ENCODE peak calls at places on chromosomes 7 and 10, in ten cellular contexts. One of them, this sample, is unnamed.

GRCh38 chr10:97531401-97531985 is 32.8 kb downstream of the UBTD1 start:
- DNase-seq in osteoblast: no peak
- DNase-seq in neural progenitor cell: no peak
- DNase-seq in CD8-positive, alpha-beta T cell: no peak
- DNase-seq in PC-9: peak; percentile 45
- DNase-seq in GM23248: peak; percentile 26
- DNase-seq in K562: no peak
- DNase-seq in dorsolateral prefrontal cortex: no peak
- DNase-seq in uterus: no peak
- DNase-seq in heart right ventricle: no peak
- DNase-seq in this sample: no peak

GRCh38 chr10:17066000-17066399 is 63.6 kb downstream of the CUBN start:
- DNase-seq in osteoblast: no peak
- DNase-seq in neural progenitor cell: no peak
- DNase-seq in CD8-positive, alpha-beta T cell: no peak
- DNase-seq in PC-9: no peak
- DNase-seq in GM23248: peak; percentile 11
- DNase-seq in K562: no peak
- DNase-seq in dorsolateral prefrontal cortex: no peak
- DNase-seq in uterus: no peak
- DNase-seq in heart right ventricle: no peak
- DNase-seq in this sample: no peak

GRCh38 chr10:132447446-132448247 is 50.6 kb downstream of the PWWP2B start:
- DNase-seq in osteoblast: peak; percentile 99
- DNase-seq in neural progenitor cell: peak; percentile 56
- DNase-seq in CD8-positive, alpha-beta T cell: peak; percentile 86
- DNase-seq in PC-9: peak; percentile 67
- DNase-seq in GM23248: no peak
- DNase-seq in K562: no peak
- DNase-seq in dorsolateral prefrontal cortex: no peak
- DNase-seq in uterus: peak; percentile 65
- DNase-seq in heart right ventricle: no peak
- DNase-seq in this sample: no peak

GRCh38 chr7:149820622-149821190 is 17.5 kb upstream of the ZNF862 start:
- DNase-seq in osteoblast: peak; percentile 74
- DNase-seq in neural progenitor cell: no peak
- DNase-seq in CD8-positive, alpha-beta T cell: no peak
- DNase-seq in PC-9: no peak
- DNase-seq in GM23248: no peak
- DNase-seq in K562: no peak
- DNase-seq in dorsolateral prefrontal cortex: no peak
- DNase-seq in uterus: no peak
- DNase-seq in heart right ventricle: no peak
- DNase-seq in this sample: no peak

GRCh38 chr10:122229678-122230077 is 41.4 kb upstream of the BTBD16 start:
- DNase-seq in osteoblast: no peak
- DNase-seq in neural progenitor cell: no peak
- DNase-seq in CD8-positive, alpha-beta T cell: no peak
- DNase-seq in PC-9: no peak
- DNase-seq in GM23248: no peak
- DNase-seq in K562: no peak
- DNase-seq in dorsolateral prefrontal cortex: no peak
- DNase-seq in uterus: no peak
- DNase-seq in heart right ventricle: no peak
- DNase-seq in this sample: no peak

GRCh38 chr10:78407009-78407711 is 373.5 kb downstream of the RPS24 start:
- DNase-seq in osteoblast: peak; percentile 92
- DNase-seq in neural progenitor cell: peak; percentile 97
- DNase-seq in CD8-positive, alpha-beta T cell: peak; percentile 55
- DNase-seq in PC-9: peak; percentile 70
- DNase-seq in GM23248: no peak
- DNase-seq in K562: peak; percentile 92
- DNase-seq in dorsolateral prefrontal cortex: peak; percentile 83
- DNase-seq in uterus: peak; percentile 93
- DNase-seq in heart right ventricle: peak; percentile 87
- DNase-seq in this sample: peak; percentile 97

GRCh38 chr10:78336402-78336791 is 302.7 kb downstream of the RPS24 start:
- DNase-seq in osteoblast: peak; percentile 93
- DNase-seq in neural progenitor cell: no peak
- DNase-seq in CD8-positive, alpha-beta T cell: no peak
- DNase-seq in PC-9: no peak
- DNase-seq in GM23248: peak; percentile 98
- DNase-seq in K562: no peak
- DNase-seq in dorsolateral prefrontal cortex: no peak
- DNase-seq in uterus: peak; percentile 36
- DNase-seq in heart right ventricle: no peak
- DNase-seq in this sample: no peak

GRCh38 chr7:105837765-105838241 is 38.6 kb downstream of the ATXN7L1 start:
- DNase-seq in osteoblast: no peak
- DNase-seq in neural progenitor cell: peak; percentile 32
- DNase-seq in CD8-positive, alpha-beta T cell: no peak
- DNase-seq in PC-9: no peak
- DNase-seq in GM23248: no peak
- DNase-seq in K562: no peak
- DNase-seq in dorsolateral prefrontal cortex: peak; percentile 18
- DNase-seq in uterus: no peak
- DNase-seq in heart right ventricle: peak; percentile 10
- DNase-seq in this sample: peak; percentile 37

GRCh38 chr10:29372920-29373319 is 84.0 kb downstream of the LYZL1 start:
- DNase-seq in osteoblast: no peak
- DNase-seq in neural progenitor cell: no peak
- DNase-seq in CD8-positive, alpha-beta T cell: no peak
- DNase-seq in PC-9: no peak
- DNase-seq in GM23248: no peak
- DNase-seq in K562: no peak
- DNase-seq in dorsolateral prefrontal cortex: no peak
- DNase-seq in uterus: no peak
- DNase-seq in heart right ventricle: no peak
- DNase-seq in this sample: no peak

GRCh38 chr10:24561453-24561852 is 162.2 kb downstream of the ARHGAP21 start:
- DNase-seq in osteoblast: no peak
- DNase-seq in neural progenitor cell: no peak
- DNase-seq in CD8-positive, alpha-beta T cell: no peak
- DNase-seq in PC-9: no peak
- DNase-seq in GM23248: no peak
- DNase-seq in K562: no peak
- DNase-seq in dorsolateral prefrontal cortex: no peak
- DNase-seq in uterus: no peak
- DNase-seq in heart right ventricle: no peak
- DNase-seq in this sample: no peak

GRCh38 chr10:104109908-104110662 is 11.9 kb upstream of the SFR1 start:
- DNase-seq in osteoblast: no peak
- DNase-seq in neural progenitor cell: no peak
- DNase-seq in CD8-positive, alpha-beta T cell: no peak
- DNase-seq in PC-9: no peak
- DNase-seq in GM23248: peak; percentile 88
- DNase-seq in K562: no peak
- DNase-seq in dorsolateral prefrontal cortex: no peak
- DNase-seq in uterus: no peak
- DNase-seq in heart right ventricle: no peak
- DNase-seq in this sample: no peak

DNA sequence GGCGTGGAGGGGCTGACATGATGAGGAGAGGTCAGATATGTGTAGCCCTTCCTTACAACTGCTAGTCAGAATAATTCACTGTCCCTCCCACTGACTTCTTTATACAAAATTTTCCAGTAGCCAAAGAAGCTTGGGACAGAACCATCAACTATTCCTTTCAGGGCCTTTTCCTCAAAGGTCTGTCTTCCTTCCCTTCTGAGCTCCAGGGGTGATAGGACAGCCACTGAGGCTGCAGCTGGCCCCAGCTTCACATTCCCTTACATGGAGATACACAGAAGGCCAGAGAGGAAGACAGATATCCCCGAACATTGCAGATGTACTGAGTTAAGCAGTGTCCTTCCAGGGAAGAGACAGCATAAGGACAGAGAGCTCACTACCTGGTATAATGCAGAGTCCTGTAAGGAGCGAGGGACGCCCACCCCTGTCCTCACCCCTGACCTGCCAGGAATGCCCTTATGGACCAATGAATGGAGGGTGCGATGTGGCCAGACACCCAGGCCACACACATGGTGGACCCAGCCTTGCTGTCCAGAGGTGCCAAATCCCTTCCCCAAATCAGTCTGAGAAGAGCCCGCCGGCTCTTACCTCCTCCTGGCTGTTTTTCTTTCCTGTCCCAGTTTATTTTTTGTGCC is 754.7 kb downstream of the GRID1 start:
- DNase-seq in osteoblast: no peak
- DNase-seq in neural progenitor cell: no peak
- DNase-seq in CD8-positive, alpha-beta T cell: no peak
- DNase-seq in PC-9: no peak
- DNase-seq in GM23248: no peak
- DNase-seq in K562: no peak
- DNase-seq in dorsolateral prefrontal cortex: no peak
- DNase-seq in uterus: no peak
- DNase-seq in heart right ventricle: no peak
- DNase-seq in this sample: no peak
- H3K4me3 ChIP-seq in osteoblast: no peak overlapping the region
- H3K4me3 ChIP-seq in neural progenitor cell: no peak overlapping the region
- H3K4me3 ChIP-seq in CD8-positive, alpha-beta T cell: no peak overlapping the region
- H3K4me3 ChIP-seq in PC-9: no peak overlapping the region
- H3K4me3 ChIP-seq in GM23248: no peak overlapping the region
- H3K4me3 ChIP-seq in K562: no peak overlapping the region
- H3K4me3 ChIP-seq in dorsolateral prefrontal cortex: no peak overlapping the region
- H3K4me3 ChIP-seq in uterus: no peak overlapping the region
- H3K4me3 ChIP-seq in heart right ventricle: no peak overlapping the region
- H3K4me3 ChIP-seq in this sample: no peak overlapping the region

DNA sequence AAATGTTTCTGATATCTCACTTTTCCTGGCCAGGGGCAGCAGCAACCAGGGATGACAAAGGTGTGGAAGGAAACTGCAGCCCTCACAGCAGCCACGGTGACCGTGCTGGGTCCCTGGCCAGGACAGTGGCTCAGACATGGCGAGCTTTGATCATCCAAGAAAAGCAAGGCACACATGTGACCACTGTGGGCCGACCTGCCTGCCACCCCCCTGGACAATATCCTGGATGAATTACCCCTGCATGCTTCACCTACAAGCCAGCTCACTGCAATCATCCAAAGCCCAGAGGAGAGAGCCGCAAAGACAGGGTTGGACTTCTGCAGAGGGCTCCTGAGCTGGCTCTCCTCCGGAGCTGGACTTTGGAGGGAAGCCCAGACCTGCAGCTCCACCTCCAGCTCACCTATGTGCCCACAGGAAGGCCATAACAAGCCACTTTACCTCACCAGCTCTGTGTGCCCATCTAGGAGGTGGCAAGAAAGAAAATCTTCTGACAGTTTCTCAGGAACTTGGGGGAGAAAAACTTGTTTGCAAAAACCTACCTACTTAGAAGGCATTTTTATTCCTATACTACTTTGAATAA is 2.7 kb downstream of the CHST15 start:
- DNase-seq in osteoblast: peak; percentile 21
- DNase-seq in neural progenitor cell: no peak
- DNase-seq in CD8-positive, alpha-beta T cell: no peak
- DNase-seq in PC-9: peak; percentile 24
- DNase-seq in GM23248: no peak
- DNase-seq in K562: no peak
- DNase-seq in dorsolateral prefrontal cortex: no peak
- DNase-seq in uterus: no peak
- DNase-seq in heart right ventricle: no peak
- DNase-seq in this sample: no peak
- H3K27ac ChIP-seq in osteoblast: no peak overlapping the region
- H3K27ac ChIP-seq in neural progenitor cell: no peak overlapping the region
- H3K27ac ChIP-seq in CD8-positive, alpha-beta T cell: no peak overlapping the region
- H3K27ac ChIP-seq in PC-9: no peak overlapping the region
- H3K27ac ChIP-seq in GM23248: no peak overlapping the region
- H3K27ac ChIP-seq in K562: no peak overlapping the region
- H3K27ac ChIP-seq in dorsolateral prefrontal cortex: peak overlapping the region; percentile 50
- H3K27ac ChIP-seq in uterus: no peak overlapping the region
- H3K27ac ChIP-seq in heart right ventricle: no peak overlapping the region
- H3K27ac ChIP-seq in this sample: no peak overlapping the region

DNA sequence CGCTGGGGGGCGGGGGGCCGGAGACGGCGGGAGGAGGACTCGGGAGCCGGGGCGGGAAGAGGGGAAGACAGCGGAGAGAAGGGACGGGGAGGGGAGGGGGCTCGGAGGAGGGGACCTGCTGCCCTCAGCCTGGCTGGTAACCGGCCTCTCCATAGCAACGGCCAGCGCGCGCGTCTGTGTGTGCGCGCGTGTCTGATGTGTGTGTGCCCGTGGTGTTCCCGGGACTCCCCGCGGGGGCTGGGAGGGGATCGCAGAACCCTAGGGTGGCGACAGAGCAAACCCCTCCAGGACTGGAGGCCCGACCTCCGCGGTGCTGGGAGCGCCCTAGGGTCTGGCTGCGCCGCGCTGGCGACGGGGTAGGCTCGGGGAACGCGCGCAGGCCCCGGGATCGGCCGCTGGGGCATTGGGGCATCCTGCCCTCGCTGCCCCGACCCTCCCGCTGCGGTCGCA is 356.3 kb downstream of the DNAJB6 start:
- DNase-seq in osteoblast: peak; percentile 71
- DNase-seq in neural progenitor cell: peak; percentile 72
- DNase-seq in CD8-positive, alpha-beta T cell: no peak
- DNase-seq in PC-9: no peak
- DNase-seq in GM23248: no peak
- DNase-seq in K562: no peak
- DNase-seq in dorsolateral prefrontal cortex: no peak
- DNase-seq in uterus: no peak
- DNase-seq in heart right ventricle: no peak
- DNase-seq in this sample: no peak
- H3K4me3 ChIP-seq in osteoblast: no peak overlapping the region
- H3K4me3 ChIP-seq in neural progenitor cell: peak overlapping the region; percentile 54
- H3K4me3 ChIP-seq in CD8-positive, alpha-beta T cell: no peak overlapping the region
- H3K4me3 ChIP-seq in PC-9: no peak overlapping the region
- H3K4me3 ChIP-seq in GM23248: no peak overlapping the region
- H3K4me3 ChIP-seq in K562: no peak overlapping the region
- H3K4me3 ChIP-seq in dorsolateral prefrontal cortex: peak overlapping the region; percentile 9
- H3K4me3 ChIP-seq in uterus: no peak overlapping the region
- H3K4me3 ChIP-seq in heart right ventricle: no peak overlapping the region
- H3K4me3 ChIP-seq in this sample: no peak overlapping the region

GRCh38 chr7:22718200-22718711 is 8.7 kb upstream of the IL6 start:
- DNase-seq in osteoblast: peak; percentile 82
- DNase-seq in neural progenitor cell: peak; percentile 46
- DNase-seq in CD8-positive, alpha-beta T cell: no peak
- DNase-seq in PC-9: peak; percentile 18
- DNase-seq in GM23248: peak; percentile 93
- DNase-seq in K562: no peak
- DNase-seq in dorsolateral prefrontal cortex: no peak
- DNase-seq in uterus: no peak
- DNase-seq in heart right ventricle: no peak
- DNase-seq in this sample: no peak

GRCh38 chr7:22720791-22721786 is 5.9 kb upstream of the IL6 start:
- DNase-seq in osteoblast: peak; percentile 51
- DNase-seq in neural progenitor cell: no peak
- DNase-seq in CD8-positive, alpha-beta T cell: no peak
- DNase-seq in PC-9: no peak
- DNase-seq in GM23248: no peak
- DNase-seq in K562: no peak
- DNase-seq in dorsolateral prefrontal cortex: no peak
- DNase-seq in uterus: no peak
- DNase-seq in heart right ventricle: no peak
- DNase-seq in this sample: no peak

GRCh38 chr7:22715969-22716368 is 11.0 kb upstream of the IL6 start:
- DNase-seq in osteoblast: no peak
- DNase-seq in neural progenitor cell: no peak
- DNase-seq in CD8-positive, alpha-beta T cell: no peak
- DNase-seq in PC-9: no peak
- DNase-seq in GM23248: no peak
- DNase-seq in K562: no peak
- DNase-seq in dorsolateral prefrontal cortex: no peak
- DNase-seq in uterus: no peak
- DNase-seq in heart right ventricle: no peak
- DNase-seq in this sample: no peak

GRCh38 chr7:22717760-22718159 is 9.2 kb upstream of the IL6 start:
- DNase-seq in osteoblast: peak; percentile 62
- DNase-seq in neural progenitor cell: no peak
- DNase-seq in CD8-positive, alpha-beta T cell: no peak
- DNase-seq in PC-9: no peak
- DNase-seq in GM23248: no peak
- DNase-seq in K562: no peak
- DNase-seq in dorsolateral prefrontal cortex: no peak
- DNase-seq in uterus: no peak
- DNase-seq in heart right ventricle: no peak
- DNase-seq in this sample: no peak

GRCh38 chr7:22718911-22719420 is 8.0 kb upstream of the IL6 start:
- DNase-seq in osteoblast: no peak
- DNase-seq in neural progenitor cell: no peak
- DNase-seq in CD8-positive, alpha-beta T cell: no peak
- DNase-seq in PC-9: no peak
- DNase-seq in GM23248: peak; percentile 33
- DNase-seq in K562: no peak
- DNase-seq in dorsolateral prefrontal cortex: no peak
- DNase-seq in uterus: no peak
- DNase-seq in heart right ventricle: no peak
- DNase-seq in this sample: no peak
- H3K27ac ChIP-seq in osteoblast: peak overlapping the region; percentile 96
- H3K27ac ChIP-seq in neural progenitor cell: no peak overlapping the region
- H3K27ac ChIP-seq in CD8-positive, alpha-beta T cell: no peak overlapping the region
- H3K27ac ChIP-seq in PC-9: peak overlapping the region; percentile 69
- H3K27ac ChIP-seq in GM23248: peak overlapping the region; percentile 86
- H3K27ac ChIP-seq in K562: no peak overlapping the region
- H3K27ac ChIP-seq in dorsolateral prefrontal cortex: no peak overlapping the region
- H3K27ac ChIP-seq in uterus: no peak overlapping the region
- H3K27ac ChIP-seq in heart right ventricle: no peak overlapping the region
- H3K27ac ChIP-seq in this sample: no peak overlapping the region

This sample was measured in iPS DF 6.9.